ENCODE peak calls at places on chromosomes 16 and 17, in eight cellular contexts. One of them, this sample, is unnamed.

GRCh38 chr16:58474296-58474695 is 25.6 kb upstream of the NDRG4 start:
- DNase-seq in GM06990: no peak
- DNase-seq in upper lobe of right lung: no peak
- DNase-seq in K562: no peak
- DNase-seq in HFF-Myc: no peak
- DNase-seq in right lobe of liver: no peak
- DNase-seq in transverse colon: no peak
- DNase-seq in heart right ventricle: no peak
- DNase-seq in this sample: no peak

GRCh38 chr16:79247386-79247785 is 353.2 kb downstream of the MAF start:
- DNase-seq in heart right ventricle: no peak
- DNase-seq in transverse colon: no peak
- DNase-seq in right lobe of liver: no peak
- DNase-seq in K562: no peak
- DNase-seq in GM06990: no peak
- DNase-seq in HFF-Myc: no peak
- DNase-seq in upper lobe of right lung: no peak
- DNase-seq in this sample: no peak

GRCh38 chr17:83196973-83197880 is 117.8 kb downstream of the METRNL start:
- DNase-seq in HFF-Myc: no peak
- DNase-seq in GM06990: no peak
- DNase-seq in heart right ventricle: no peak
- DNase-seq in transverse colon: no peak
- DNase-seq in upper lobe of right lung: peak
- DNase-seq in right lobe of liver: no peak
- DNase-seq in K562: no peak
- DNase-seq in this sample: no peak

GRCh38 chr16:66619534-66620418 is 15.3 kb downstream of the CMTM3 start:
- DNase-seq in GM06990: peak
- DNase-seq in right lobe of liver: no peak
- DNase-seq in heart right ventricle: no peak
- DNase-seq in upper lobe of right lung: no peak
- DNase-seq in transverse colon: no peak
- DNase-seq in HFF-Myc: no peak
- DNase-seq in K562: peak
- DNase-seq in this sample: no peak

GRCh38 chr17:44501866-44502265 is 1.3 kb downstream of the GPATCH8 start:
- DNase-seq in upper lobe of right lung: no peak
- DNase-seq in HFF-Myc: no peak
- DNase-seq in heart right ventricle: no peak
- DNase-seq in GM06990: no peak
- DNase-seq in right lobe of liver: no peak
- DNase-seq in K562: peak
- DNase-seq in transverse colon: no peak
- DNase-seq in this sample: peak

GRCh38 chr17:39564201-39564828 is 43.4 kb downstream of the NEUROD2 start:
- DNase-seq in HFF-Myc: no peak
- DNase-seq in right lobe of liver: no peak
- DNase-seq in heart right ventricle: no peak
- DNase-seq in upper lobe of right lung: no peak
- DNase-seq in GM06990: no peak
- DNase-seq in transverse colon: no peak
- DNase-seq in K562: no peak
- DNase-seq in this sample: no peak

GRCh38 chr16:75238132-75238852 is 13.1 kb downstream of the BCAR1 start:
- DNase-seq in K562: no peak
- DNase-seq in GM06990: no peak
- DNase-seq in upper lobe of right lung: peak
- DNase-seq in transverse colon: peak
- DNase-seq in heart right ventricle: peak
- DNase-seq in HFF-Myc: no peak
- DNase-seq in right lobe of liver: no peak
- DNase-seq in this sample: no peak

GRCh38 chr17:4634981-4635380 is 6.5 kb downstream of the ALOX15 start:
- DNase-seq in right lobe of liver: no peak
- DNase-seq in heart right ventricle: no peak
- DNase-seq in transverse colon: no peak
- DNase-seq in GM06990: no peak
- DNase-seq in upper lobe of right lung: peak
- DNase-seq in K562: no peak
- DNase-seq in HFF-Myc: no peak
- DNase-seq in this sample: no peak

GRCh38 chr17:68457168-68457538 is at the start of gene WIPI1:
- DNase-seq in transverse colon: peak
- DNase-seq in right lobe of liver: no peak
- DNase-seq in upper lobe of right lung: no peak
- DNase-seq in K562: no peak
- DNase-seq in GM06990: no peak
- DNase-seq in heart right ventricle: no peak
- DNase-seq in HFF-Myc: no peak
- DNase-seq in this sample: no peak

GRCh38 chr17:39118674-39119419 is 32.6 kb downstream of the PLXDC1 start:
- DNase-seq in upper lobe of right lung: no peak
- DNase-seq in heart right ventricle: no peak
- DNase-seq in transverse colon: no peak
- DNase-seq in K562: peak
- DNase-seq in right lobe of liver: no peak
- DNase-seq in HFF-Myc: no peak
- DNase-seq in GM06990: peak
- DNase-seq in this sample: peak

GRCh38 chr17:72984145-72984924 is 108.2 kb downstream of the SLC39A11 start:
- DNase-seq in GM06990: no peak
- DNase-seq in HFF-Myc: peak
- DNase-seq in transverse colon: no peak
- DNase-seq in heart right ventricle: no peak
- DNase-seq in K562: no peak
- DNase-seq in upper lobe of right lung: no peak
- DNase-seq in right lobe of liver: no peak
- DNase-seq in this sample: no peak

GRCh38 chr17:48093341-48094045 is 7.8 kb downstream of the CBX1 start:
- DNase-seq in transverse colon: peak
- DNase-seq in HFF-Myc: no peak
- DNase-seq in right lobe of liver: no peak
- DNase-seq in GM06990: no peak
- DNase-seq in upper lobe of right lung: no peak
- DNase-seq in K562: no peak
- DNase-seq in heart right ventricle: no peak
- DNase-seq in this sample: no peak

GRCh38 chr17:18910326-18910725 is 41.6 kb upstream of the SLC5A10 start:
- DNase-seq in transverse colon: no peak
- DNase-seq in GM06990: no peak
- DNase-seq in right lobe of liver: no peak
- DNase-seq in upper lobe of right lung: no peak
- DNase-seq in HFF-Myc: no peak
- DNase-seq in heart right ventricle: no peak
- DNase-seq in K562: no peak
- DNase-seq in this sample: no peak

GRCh38 chr17:59093702-59094231 is 12.9 kb downstream of the TRIM37 start:
- DNase-seq in GM06990: no peak
- DNase-seq in right lobe of liver: no peak
- DNase-seq in HFF-Myc: peak
- DNase-seq in heart right ventricle: peak
- DNase-seq in transverse colon: peak
- DNase-seq in K562: no peak
- DNase-seq in upper lobe of right lung: no peak
- DNase-seq in this sample: peak

GRCh38 chr16:83530293-83530692 is 277.5 kb upstream of the HSBP1 start:
- DNase-seq in HFF-Myc: peak
- DNase-seq in upper lobe of right lung: no peak
- DNase-seq in K562: no peak
- DNase-seq in GM06990: no peak
- DNase-seq in right lobe of liver: no peak
- DNase-seq in transverse colon: no peak
- DNase-seq in heart right ventricle: no peak
- DNase-seq in this sample: no peak

GRCh38 chr16:24852281-24852721 is 6.5 kb downstream of the SLC5A11 start:
- DNase-seq in K562: no peak
- DNase-seq in heart right ventricle: no peak
- DNase-seq in GM06990: no peak
- DNase-seq in HFF-Myc: no peak
- DNase-seq in right lobe of liver: no peak
- DNase-seq in transverse colon: no peak
- DNase-seq in upper lobe of right lung: no peak
- DNase-seq in this sample: no peak

GRCh38 chr16:24854607-24855171 is 8.9 kb downstream of the SLC5A11 start:
- DNase-seq in GM06990: no peak
- DNase-seq in K562: no peak
- DNase-seq in upper lobe of right lung: no peak
- DNase-seq in HFF-Myc: no peak
- DNase-seq in right lobe of liver: no peak
- DNase-seq in transverse colon: no peak
- DNase-seq in heart right ventricle: no peak
- DNase-seq in this sample: no peak

GRCh38 chr16:24855678-24856077 is 9.9 kb downstream of the SLC5A11 start:
- DNase-seq in transverse colon: no peak
- DNase-seq in heart right ventricle: no peak
- DNase-seq in GM06990: no peak
- DNase-seq in HFF-Myc: no peak
- DNase-seq in right lobe of liver: no peak
- DNase-seq in K562: no peak
- DNase-seq in upper lobe of right lung: no peak
- DNase-seq in this sample: no peak

GRCh38 chr16:24853169-24853824 is 7.5 kb downstream of the SLC5A11 start:
- DNase-seq in GM06990: no peak
- DNase-seq in HFF-Myc: no peak
- DNase-seq in upper lobe of right lung: no peak
- DNase-seq in right lobe of liver: no peak
- DNase-seq in heart right ventricle: no peak
- DNase-seq in K562: no peak
- DNase-seq in transverse colon: no peak
- DNase-seq in this sample: no peak

GRCh38 chr16:24853830-24854229 is 8.1 kb downstream of the SLC5A11 start:
- DNase-seq in right lobe of liver: no peak
- DNase-seq in heart right ventricle: peak
- DNase-seq in HFF-Myc: no peak
- DNase-seq in GM06990: no peak
- DNase-seq in transverse colon: no peak
- DNase-seq in upper lobe of right lung: no peak
- DNase-seq in K562: no peak
- DNase-seq in this sample: no peak
- H3K4me3 ChIP-seq in right lobe of liver: no peak
- H3K4me3 ChIP-seq in heart right ventricle: no peak
- H3K4me3 ChIP-seq in HFF-Myc: no peak
- H3K4me3 ChIP-seq in GM06990: no peak
- H3K4me3 ChIP-seq in transverse colon: no peak
- H3K4me3 ChIP-seq in upper lobe of right lung: no peak
- H3K4me3 ChIP-seq in K562: no peak
- H3K4me3 ChIP-seq in this sample: no peak

DNA sequence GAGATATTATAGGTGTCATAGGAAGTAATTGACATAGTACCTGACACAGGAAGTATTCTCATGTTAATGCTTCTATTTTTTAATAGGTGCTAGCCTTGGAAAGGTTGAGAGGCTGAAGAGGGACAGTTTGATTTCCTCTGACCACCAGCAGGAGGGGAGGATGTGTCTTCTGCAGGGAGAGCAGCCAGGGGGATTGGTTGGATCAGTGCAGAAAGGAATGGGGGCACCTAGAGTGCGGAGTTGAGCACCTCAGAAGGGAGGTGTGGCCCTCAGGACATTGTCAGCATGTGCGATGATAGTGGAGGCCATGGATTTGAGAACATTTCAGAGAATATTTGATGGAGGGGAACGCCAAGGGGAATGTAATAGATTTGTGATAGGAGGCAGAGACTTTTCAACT is 23.4 kb downstream of the HAPSTR1 start:
- DNase-seq in upper lobe of right lung: no peak
- DNase-seq in heart right ventricle: no peak
- DNase-seq in transverse colon: no peak
- DNase-seq in GM06990: no peak
- DNase-seq in HFF-Myc: no peak
- DNase-seq in right lobe of liver: no peak
- DNase-seq in K562: no peak
- DNase-seq in this sample: no peak
- TF ChIP-seq CTCF in upper lobe of right lung: no peak
- TF ChIP-seq CTCF in heart right ventricle: no peak
- TF ChIP-seq CTCF in transverse colon: no peak
- TF ChIP-seq CTCF in GM06990: no peak
- TF ChIP-seq CTCF in HFF-Myc: no peak
- TF ChIP-seq CTCF in right lobe of liver: no peak
- TF ChIP-seq CTCF in K562: no peak
- TF ChIP-seq CTCF in this sample: no peak

DNA sequence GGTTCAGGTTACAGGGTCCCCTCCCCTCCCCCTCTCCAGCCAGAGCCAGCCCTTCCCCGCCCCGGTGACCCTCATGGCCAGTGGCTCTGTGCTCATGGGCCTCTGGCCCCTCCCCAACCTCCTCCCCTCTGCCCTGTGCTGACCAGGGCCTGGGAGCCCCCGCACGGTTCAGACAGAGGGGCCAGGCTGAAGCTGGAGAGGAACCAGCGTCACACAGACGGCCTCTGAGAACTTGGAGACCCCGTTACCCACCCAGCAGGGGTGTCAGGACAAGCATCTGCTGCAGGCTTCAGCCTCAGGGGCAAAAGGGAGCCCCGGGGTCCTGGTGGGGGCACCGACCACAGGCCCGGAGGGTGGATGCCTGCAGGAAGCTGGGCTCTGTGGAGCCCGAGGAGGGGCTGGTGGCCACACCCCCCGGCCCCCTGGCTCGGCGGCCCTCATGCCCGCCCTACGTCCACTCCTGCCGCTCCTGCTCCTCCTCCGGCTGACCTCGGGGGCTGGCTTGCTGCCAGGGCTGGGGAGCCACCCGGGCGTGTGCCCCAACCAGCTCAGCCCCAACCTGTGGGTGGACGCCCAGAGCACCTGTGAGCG is at the start of gene WFIKKN1:
- DNase-seq in K562: peak
- DNase-seq in heart right ventricle: no peak
- DNase-seq in GM06990: no peak
- DNase-seq in transverse colon: no peak
- DNase-seq in right lobe of liver: peak
- DNase-seq in HFF-Myc: no peak
- DNase-seq in upper lobe of right lung: peak
- DNase-seq in this sample: no peak
- H3K4me3 ChIP-seq in K562: no peak
- H3K4me3 ChIP-seq in heart right ventricle: no peak
- H3K4me3 ChIP-seq in GM06990: no peak
- H3K4me3 ChIP-seq in transverse colon: no peak
- H3K4me3 ChIP-seq in right lobe of liver: no peak
- H3K4me3 ChIP-seq in HFF-Myc: no peak
- H3K4me3 ChIP-seq in upper lobe of right lung: no peak
- H3K4me3 ChIP-seq in this sample: no peak

GRCh38 chr17:75673487-75673886 is 6.3 kb downstream of the SAP30BP start:
- DNase-seq in HFF-Myc: no peak
- DNase-seq in heart right ventricle: no peak
- DNase-seq in transverse colon: no peak
- DNase-seq in K562: peak
- DNase-seq in right lobe of liver: no peak
- DNase-seq in GM06990: no peak
- DNase-seq in upper lobe of right lung: no peak
- DNase-seq in this sample: no peak
- TF ChIP-seq CTCF in HFF-Myc: no peak
- TF ChIP-seq CTCF in heart right ventricle: no peak
- TF ChIP-seq CTCF in transverse colon: no peak
- TF ChIP-seq CTCF in K562: no peak
- TF ChIP-seq CTCF in right lobe of liver: no peak
- TF ChIP-seq CTCF in GM06990: no peak
- TF ChIP-seq CTCF in upper lobe of right lung: no peak
- TF ChIP-seq CTCF in this sample: no peak

This sample was measured in GM12865.